ENCODE peak calls at places on chromosomes 11 and 22, in four cellular contexts. R, I, S and F are unnamed samples.

GRCh38 chr22:36724836-36725235 is 21.3 kb upstream of the CACNG2 start:
- DNase-seq in R (no peak), I (no peak), S (no peak), F (no peak)

GRCh38 chr11:71558996-71559395 is 6.4 kb upstream of the KRTAP5-10 start:
- DNase-seq in R (no peak), I (no peak), S (no peak), F (no peak)

GRCh38 chr22:19930537-19931486 is 10.8 kb upstream of the COMT start:
- DNase-seq in R (no peak), I (no peak), S (no peak), F (no peak)

GRCh38 chr11:65540290-65541092 is 15.6 kb downstream of the SCYL1 start:
- DNase-seq in R (no peak), I (peak; percentile 94), S (peak; percentile 71), F (peak; percentile 93)

GRCh38 chr11:45161252-45162063 is 15.0 kb downstream of the PRDM11 start:
- DNase-seq in R (no peak), I (no peak), S (no peak), F (no peak)

GRCh38 chr11:131998020-131998419 is 627.6 kb downstream of the NTM start:
- DNase-seq in R (no peak), I (no peak), S (no peak), F (no peak)

GRCh38 chr11:102138677-102139076 is 28.4 kb downstream of the YAP1 start:
- DNase-seq in R (no peak), I (no peak), S (no peak), F (no peak)

GRCh38 chr11:115660072-115660805 is 156.0 kb upstream of the CADM1 start:
- DNase-seq in R (no peak), I (no peak), S (no peak), F (peak; percentile 25)

GRCh38 chr11:116078101-116078561 is 573.9 kb upstream of the CADM1 start:
- DNase-seq in R (peak; percentile 15), I (no peak), S (no peak), F (peak; percentile 41)

GRCh38 chr11:44033856-44034255 is 13.9 kb upstream of the ACCSL start:
- DNase-seq in R (no peak), I (no peak), S (no peak), F (no peak)

GRCh38 chr11:1559103-1559951 is 12.7 kb downstream of the DUSP8 start:
- DNase-seq in R (no peak), I (no peak), S (no peak), F (peak; percentile 75)

GRCh38 chr11:66542362-66542761 is 3.5 kb downstream of the ZDHHC24 start:
- DNase-seq in R (no peak), I (no peak), S (no peak), F (no peak)

GRCh38 chr22:29331658-29332300 is 16.3 kb upstream of the RASL10A start:
- DNase-seq in R (no peak), I (no peak), S (no peak), F (no peak)

GRCh38 chr11:45665206-45665932 is at the start of gene CHST1:
- DNase-seq in R (no peak), I (peak; percentile 78), S (no peak), F (peak; percentile 43)

GRCh38 chr22:37123649-37124048 is 14.1 kb upstream of the TMPRSS6 start:
- DNase-seq in R (no peak), I (peak; percentile 32), S (no peak), F (no peak)

GRCh38 chr11:1896895-1897294 is 5.2 kb upstream of the PRR33 start:
- DNase-seq in R (no peak), I (no peak), S (no peak), F (no peak)

GRCh38 chr22:47419239-47419638 is 656.8 kb downstream of the TBC1D22A start:
- DNase-seq in R (no peak), I (no peak), S (no peak), F (no peak)

GRCh38 chr22:38860291-38861169 is 11.5 kb downstream of the CBX6 start:
- DNase-seq in R (peak; percentile 38), I (no peak), S (no peak), F (peak; percentile 46)

GRCh38 chr11:31464436-31464835 is 45.0 kb downstream of the IMMP1L start:
- DNase-seq in R (no peak), I (no peak), S (no peak), F (no peak)

GRCh38 chr11:18749681-18750319 is 23.8 kb upstream of the IGSF22 start:
- DNase-seq in R (peak; percentile 25), I (no peak), S (no peak), F (peak; percentile 30)

GRCh38 chr22:50622723-50623327 is 5.1 kb downstream of the ARSA start:
- DNase-seq in R (peak; percentile 68), I (peak; percentile 5), S (no peak), F (no peak)

GRCh38 chr22:19850482-19851109 is 4.1 kb downstream of the GNB1L start:
- DNase-seq in R (no peak), I (no peak), S (no peak), F (no peak)

GRCh38 chr22:41943661-41944209 is 3.2 kb downstream of the CENPM start:
- DNase-seq in R (no peak), I (no peak), S (no peak), F (no peak)
- TF ChIP-seq TCF7 in R (no peak), I (no peak), S (no peak), F (no peak)

GRCh38 chr11:83956119-83956697 is 670.0 kb upstream of the CCDC90B start:
- DNase-seq in R (no peak), I (no peak), S (no peak), F (no peak)
- TF ChIP-seq TCF7 in R (no peak), I (no peak), S (no peak), F (no peak)

GRCh38 chr11:11467278-11467677 is 114.2 kb upstream of the CSNK2A3 start:
- DNase-seq in R (no peak), I (no peak), S (no peak), F (no peak)

GRCh38 chr11:11471196-11471595 is 118.1 kb upstream of the CSNK2A3 start:
- DNase-seq in R (no peak), I (no peak), S (no peak), F (no peak)

GRCh38 chr11:11465280-11465679 is 112.2 kb upstream of the CSNK2A3 start:
- DNase-seq in R (no peak), I (no peak), S (no peak), F (no peak)

GRCh38 chr11:11472096-11472495 is 119.0 kb upstream of the CSNK2A3 start:
- DNase-seq in R (no peak), I (no peak), S (no peak), F (no peak)

DNA sequence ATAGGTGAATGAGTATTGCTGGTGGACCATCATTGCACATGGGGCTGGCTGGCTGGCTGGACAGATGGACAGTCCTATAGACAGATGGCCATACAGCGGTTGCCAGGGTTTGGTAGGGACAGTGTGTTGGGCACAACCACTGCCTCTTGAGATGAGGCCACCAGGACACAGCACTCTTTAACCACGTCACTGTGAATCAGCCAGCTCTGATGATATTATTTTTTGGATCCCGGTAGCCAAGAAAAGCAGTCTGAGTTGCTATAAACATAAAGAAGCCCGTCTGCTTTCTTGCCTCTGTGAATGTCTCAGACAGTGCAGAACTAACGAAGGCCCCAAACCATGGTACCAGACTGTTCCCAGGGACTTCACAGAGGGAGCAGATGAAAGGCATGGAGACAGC is 115.9 kb upstream of the CSNK2A3 start:
- DNase-seq in R (no peak), I (no peak), S (no peak), F (no peak)
- TF ChIP-seq TCF7 in R (no peak), I (no peak), S (no peak), F (no peak)

GRCh38 chr11:110764485-110764884 is 52.2 kb upstream of the ARHGAP20 start:
- DNase-seq in R (no peak), I (no peak), S (no peak), F (no peak)

GRCh38 chr11:110761994-110762393 is 49.8 kb upstream of the ARHGAP20 start:
- DNase-seq in R (no peak), I (no peak), S (no peak), F (no peak)

GRCh38 chr11:110761131-110761530 is 48.9 kb upstream of the ARHGAP20 start:
- DNase-seq in R (no peak), I (no peak), S (no peak), F (no peak)

GRCh38 chr11:110762596-110762995 is 50.4 kb upstream of the ARHGAP20 start:
- DNase-seq in R (no peak), I (no peak), S (no peak), F (no peak)

DNA sequence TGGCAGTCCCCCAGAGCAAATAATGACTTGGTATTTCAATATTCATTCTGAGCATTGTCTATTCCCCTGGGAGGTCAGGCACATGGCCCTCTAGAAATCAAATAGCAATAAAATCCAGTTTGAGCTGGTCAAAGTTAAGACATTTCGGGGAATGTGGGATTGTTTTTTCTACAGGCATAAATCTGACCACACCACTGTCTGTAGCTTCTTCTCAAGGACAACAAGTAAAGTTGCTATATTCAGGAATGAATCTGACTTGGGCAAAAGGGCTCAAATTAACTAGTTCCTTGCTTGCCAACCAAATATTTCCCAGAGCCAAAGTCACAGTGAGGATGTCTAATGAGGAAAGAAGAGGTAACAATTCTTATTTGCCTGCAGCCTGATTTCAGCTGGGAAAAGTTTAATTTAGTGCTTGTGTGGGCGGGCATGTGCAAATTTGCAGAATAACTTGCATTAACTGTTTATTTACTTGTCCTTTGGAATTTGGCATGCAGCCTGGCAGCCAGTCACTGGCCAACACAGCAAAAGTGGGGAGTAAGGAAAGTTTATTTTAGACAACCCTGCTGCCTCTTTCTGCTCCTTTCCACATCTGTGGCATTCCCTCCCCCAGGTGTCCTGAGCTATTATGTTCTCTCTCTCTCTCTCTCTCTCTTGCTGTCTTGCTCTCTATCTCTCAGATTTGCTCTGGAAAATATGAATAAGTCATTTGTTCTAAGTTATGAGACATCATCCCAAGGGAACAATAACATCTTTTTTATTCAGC is 51.2 kb upstream of the ARHGAP20 start:
- DNase-seq in R (peak; percentile 3), I (no peak), S (no peak), F (no peak)
- TF ChIP-seq TCF7 in R (no peak), I (no peak), S (no peak), F (no peak)

GRCh38 chr11:68582416-68583046 is 101.8 kb upstream of the GAL start:
- DNase-seq in R (no peak), I (no peak), S (no peak), F (no peak)

GRCh38 chr11:68581901-68582300 is 102.4 kb upstream of the GAL start:
- DNase-seq in R (no peak), I (no peak), S (no peak), F (no peak)

GRCh38 chr11:68581439-68581838 is 102.9 kb upstream of the GAL start:
- DNase-seq in R (no peak), I (no peak), S (no peak), F (no peak)

GRCh38 chr11:68583047-68583446 is 101.3 kb upstream of the GAL start:
- DNase-seq in R (no peak), I (no peak), S (no peak), F (no peak)

GRCh38 chr11:68579455-68579854 is 104.9 kb upstream of the GAL start:
- DNase-seq in R (no peak), I (no peak), S (no peak), F (no peak)
- TF ChIP-seq TCF7 in R (no peak), I (no peak), S (no peak), F (no peak)